ENCODE peak calls at places on chromosomes 13 and 19, in nine cellular contexts. S, Y, X, B, Z, T, U, P and V are unnamed samples.

GRCh38 chr13:27857271-27857670 is 62.5 kb upstream of the PDX1 start:
- DNase-seq in S (no peak), Y (no peak), X (no peak), B (no peak), Z (no peak), T (no peak), U (no peak), P (no peak), V (no peak)

GRCh38 chr13:29758591-29759114 is 91.8 kb downstream of the UBL3 start:
- DNase-seq in S (no peak), Y (no peak), X (peak; percentile 70), B (no peak), Z (no peak), T (no peak), U (peak; percentile 72), P (no peak), V (no peak)

GRCh38 chr19:53982611-53983010 is 8.8 kb upstream of the CACNG6 start:
- DNase-seq in S (peak; percentile 13), Y (peak; percentile 22), X (peak; percentile 30), B (no peak), Z (peak; percentile 20), T (no peak), U (no peak), P (peak; percentile 64), V (peak; percentile 52)

GRCh38 chr19:46489445-46490272 is 6.0 kb downstream of the PNMA8B start:
- DNase-seq in S (peak; percentile 31), Y (peak; percentile 42), X (peak; percentile 26), B (peak; percentile 71), Z (no peak), T (peak; percentile 62), U (peak; percentile 47), P (no peak), V (no peak)

GRCh38 chr13:36758345-36758744 is 60.7 kb upstream of the RFXAP start:
- DNase-seq in S (no peak), Y (no peak), X (no peak), B (no peak), Z (no peak), T (no peak), U (no peak), P (no peak), V (no peak)

GRCh38 chr13:99605417-99606321 is 104.4 kb downstream of the TM9SF2 start:
- DNase-seq in S (peak; percentile 44), Y (peak; percentile 30), X (peak; percentile 75), B (peak; percentile 32), Z (no peak), T (no peak), U (peak; percentile 86), P (peak; percentile 54), V (peak; percentile 58)

GRCh38 chr19:12778020-12778904 is 2.9 kb upstream of the HOOK2 start:
- DNase-seq in S (peak; percentile 92), Y (peak; percentile 76), X (peak; percentile 78), B (peak; percentile 77), Z (peak; percentile 86), T (peak; percentile 75), U (peak; percentile 85), P (no peak), V (no peak)

GRCh38 chr13:99585609-99586008 is 84.3 kb downstream of the TM9SF2 start:
- DNase-seq in S (no peak), Y (no peak), X (no peak), B (no peak), Z (no peak), T (no peak), U (no peak), P (no peak), V (no peak)

GRCh38 chr13:100573121-100573520 is 15.5 kb downstream of the GGACT start:
- DNase-seq in S (peak; percentile 81), Y (peak; percentile 57), X (peak; percentile 78), B (peak; percentile 58), Z (peak; percentile 36), T (peak; percentile 82), U (peak; percentile 93), P (peak; percentile 39), V (peak; percentile 52)

GRCh38 chr19:53991224-53992113 is at the start of gene CACNG6:
- DNase-seq in S (no peak), Y (no peak), X (no peak), B (no peak), Z (no peak), T (no peak), U (no peak), P (peak; percentile 86), V (peak; percentile 53)

GRCh38 chr19:4471400-4472173 is 510 bp upstream of the HDGFL2 start:
- DNase-seq in S (peak; percentile 99), Y (peak; percentile 99), X (peak; percentile 98), B (peak; percentile 98), Z (peak; percentile 100), T (peak; percentile 100), U (peak; percentile 99), P (peak; percentile 96), V (peak; percentile 99)

GRCh38 chr13:93621051-93621450 is 394.4 kb downstream of the GPC6 start:
- DNase-seq in S (no peak), Y (no peak), X (no peak), B (no peak), Z (no peak), T (no peak), U (no peak), P (no peak), V (no peak)

GRCh38 chr13:34044660-34045080 is 226.7 kb downstream of the RFC3 start:
- DNase-seq in S (no peak), Y (no peak), X (no peak), B (no peak), Z (no peak), T (peak; percentile 33), U (no peak), P (peak; percentile 5), V (no peak)

GRCh38 chr19:37095859-37096258 is 17.6 kb downstream of the ZNF420 start:
- DNase-seq in S (no peak), Y (no peak), X (no peak), B (no peak), Z (no peak), T (no peak), U (no peak), P (no peak), V (no peak)

GRCh38 chr13:25248071-25248470 is 39.2 kb downstream of the MTMR6 start:
- DNase-seq in S (no peak), Y (no peak), X (no peak), B (no peak), Z (no peak), T (no peak), U (no peak), P (no peak), V (no peak)

GRCh38 chr19:16435238-16435911 is 36.4 kb downstream of the EPS15L1 start:
- DNase-seq in S (peak; percentile 39), Y (peak; percentile 74), X (peak; percentile 48), B (peak; percentile 78), Z (peak; percentile 57), T (peak; percentile 98), U (peak; percentile 63), P (no peak), V (peak; percentile 66)

GRCh38 chr19:7779631-7780486 is 16.8 kb downstream of the CLEC4M start:
- DNase-seq in S (no peak), Y (no peak), X (no peak), B (no peak), Z (no peak), T (no peak), U (no peak), P (no peak), V (no peak)

DNA sequence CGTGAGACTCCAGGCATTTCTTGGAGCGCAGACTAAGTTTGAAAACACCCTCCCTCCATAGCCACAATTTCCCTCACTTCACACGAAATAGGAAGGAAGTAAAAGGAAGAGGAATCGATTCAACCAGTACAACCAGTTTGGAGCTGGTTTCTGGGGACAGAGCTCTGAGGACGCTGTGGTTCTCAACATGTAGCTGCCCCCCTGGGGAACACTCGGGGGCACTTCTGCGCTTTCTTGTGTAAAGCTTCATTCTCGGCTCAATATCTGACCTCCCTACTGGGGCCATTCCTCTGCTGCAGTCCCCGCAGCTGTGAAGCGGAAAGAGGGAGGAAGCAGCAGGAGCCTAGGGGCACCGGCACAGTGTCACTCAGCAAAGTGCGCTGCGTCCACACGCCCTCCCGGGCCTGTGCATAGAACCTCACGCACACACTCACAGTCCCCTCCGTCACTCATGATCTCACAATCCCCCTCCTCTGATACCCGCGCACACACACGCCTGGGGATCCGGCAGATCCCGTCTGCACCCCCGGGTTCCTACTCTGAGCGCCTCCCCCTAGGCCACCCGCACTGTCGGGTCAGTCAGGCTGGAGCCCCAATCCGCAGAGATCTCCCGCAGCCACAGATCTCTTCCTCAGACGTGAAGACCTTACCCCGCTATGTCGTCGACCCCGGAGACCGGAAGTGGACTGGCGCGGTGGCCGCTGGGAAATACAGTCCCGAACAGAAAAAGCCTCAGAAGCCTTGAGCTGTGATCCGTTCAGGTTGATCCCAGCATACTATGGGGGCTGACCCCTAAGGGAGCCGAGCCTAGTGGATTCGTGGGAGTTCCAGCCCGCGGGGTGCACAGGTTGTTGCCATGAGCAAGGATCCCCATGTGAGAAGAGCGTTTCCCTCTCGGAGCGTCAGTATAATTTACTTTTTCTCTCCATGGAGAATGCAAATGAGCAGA is at the start of gene ZNF780A:
- DNase-seq in S (peak; percentile 77), Y (peak; percentile 59), X (peak; percentile 83), B (peak; percentile 62), Z (peak; percentile 31), T (peak; percentile 47), U (peak; percentile 93), P (peak; percentile 97), V (peak; percentile 56)
- H3K27ac ChIP-seq in S (peak within 1 kb of the TSS; percentile 75), Y (peak within 1 kb of the TSS; percentile 79), X (peak within 1 kb of the TSS; percentile 87), B (peak within 1 kb of the TSS; percentile 87), Z (peak within 1 kb of the TSS; percentile 97), T (peak within 1 kb of the TSS; percentile 86), U (peak within 1 kb of the TSS; percentile 82), P (peak within 1 kb of the TSS; percentile 92), V (peak within 1 kb of the TSS; percentile 90)

GRCh38 chr19:2291185-2291751 is 9.3 kb upstream of the PEAK3 start:
- DNase-seq in S (no peak), Y (no peak), X (no peak), B (no peak), Z (no peak), T (no peak), U (no peak), P (no peak), V (no peak)
- H3K4me1 ChIP-seq in S (peaks cover 26% of the 10 kb centered on the region), Y (peaks cover 30% of the 10 kb centered on the region), X (peaks cover 37% of the 10 kb centered on the region), B (peaks cover 12% of the 10 kb centered on the region), Z (peaks cover 12% of the 10 kb centered on the region), T (peaks cover 5% of the 10 kb centered on the region), U (no peaks in the 10 kb centered on the region), P (peaks cover 5% of the 10 kb centered on the region), V (peaks cover 33% of the 10 kb centered on the region)

GRCh38 chr19:48837081-48837524 is 812 bp upstream of the HSD17B14 start:
- DNase-seq in S (peak; percentile 93), Y (peak; percentile 95), X (peak; percentile 80), B (peak; percentile 87), Z (peak; percentile 86), T (peak; percentile 78), U (peak; percentile 92), P (peak; percentile 99), V (peak; percentile 22)
- TF ChIP-seq POLR2A in S (peak; percentile 68), Y (peak; percentile 80), X (no peak), B (peak; percentile 48), Z (no peak), T (no peak), U (no peak), P (peak; percentile 18), V (peak; percentile 26)

GRCh38 chr19:19486343-19487076 is 28.8 kb downstream of the TSSK6 start:
- DNase-seq in S (no peak), Y (no peak), X (no peak), B (no peak), Z (no peak), T (no peak), U (no peak), P (no peak), V (no peak)
- H3K27ac ChIP-seq in S (no peak overlapping the region), Y (no peak overlapping the region), X (no peak overlapping the region), B (no peak overlapping the region), Z (peak overlapping the region; percentile 42), T (peak overlapping the region; percentile 4), U (no peak overlapping the region), P (no peak overlapping the region), V (no peak overlapping the region)

GRCh38 chr13:111317571-111318360 is 2.7 kb upstream of the TEX29 start:
- DNase-seq in S (no peak), Y (no peak), X (no peak), B (no peak), Z (no peak), T (no peak), U (peak; percentile 32), P (no peak), V (no peak)
- H3K4me1 ChIP-seq in S (no peaks in the 10 kb centered on the region), Y (no peaks in the 10 kb centered on the region), X (no peaks in the 10 kb centered on the region), B (no peaks in the 10 kb centered on the region), Z (no peaks in the 10 kb centered on the region), T (peaks cover 4% of the 10 kb centered on the region), U (no peaks in the 10 kb centered on the region), P (no peaks in the 10 kb centered on the region), V (no peaks in the 10 kb centered on the region)